ENCODE peak calls at places on chromosomes 1 and 21, in seven cellular contexts. N is transverse colon; J is CD8-positive, alpha-beta T cell; C is hepatocyte; O is heart right ventricle; U is SJSA1; W is aorta. X is an unnamed sample. For H3K4me1, the result is how much of the 10 kb centered on the place peaks cover.

GRCh38 chr1:94738371-94738770 is 81.8 kb upstream of the SLC44A3 start:
- DNase-seq in N (no peak), J (no peak), C (no peak), O (no peak), U (no peak), W (no peak), X (no peak)

GRCh38 chr1:212608956-212609700 is 567 bp downstream of the ATF3 start:
- DNase-seq in N (peak), J (peak), C (peak), O (peak), U (peak), W (peak), X (peak)

GRCh38 chr1:71488555-71489252 is 407.9 kb upstream of the ZRANB2 start:
- DNase-seq in N (no peak), J (no peak), C (no peak), O (no peak), U (no peak), W (no peak), X (no peak)

GRCh38 chr1:21139601-21140000 is 37.1 kb downstream of the EIF4G3 start:
- DNase-seq in N (no peak), J (no peak), C (peak), O (peak), U (no peak), W (no peak), X (no peak)

GRCh38 chr1:230772457-230773395 is 25.5 kb downstream of the CAPN9 start:
- DNase-seq in N (no peak), J (no peak), C (peak), O (peak), U (no peak), W (no peak), X (peak)

GRCh38 chr1:169550294-169550693 is 36.0 kb downstream of the F5 start:
- DNase-seq in N (no peak), J (no peak), C (peak), O (no peak), U (no peak), W (no peak), X (no peak)

GRCh38 chr1:79089946-79090345 is 83.4 kb upstream of the ADGRL4 start:
- DNase-seq in N (no peak), J (no peak), C (no peak), O (no peak), U (no peak), W (no peak), X (no peak)

GRCh38 chr1:203628185-203628996 is 1.8 kb downstream of the ATP2B4 start:
- DNase-seq in N (peak), J (no peak), C (peak), O (peak), U (peak), W (peak), X (peak)

GRCh38 chr1:1763657-1764621 is 14.3 kb downstream of the NADK start:
- DNase-seq in N (no peak), J (no peak), C (no peak), O (no peak), U (no peak), W (peak), X (no peak)

GRCh38 chr1:181033799-181034391 is at the start of gene MR1:
- DNase-seq in N (no peak), J (peak), C (peak), O (no peak), U (no peak), W (no peak), X (peak)

GRCh38 chr21:42414066-42414465 is 10.4 kb downstream of the UBASH3A start:
- DNase-seq in N (no peak), J (no peak), C (no peak), O (no peak), U (no peak), W (no peak), X (no peak)

GRCh38 chr1:49240709-49241221 is 464.1 kb upstream of the BEND5 start:
- DNase-seq in N (no peak), J (no peak), C (no peak), O (no peak), U (no peak), W (no peak), X (no peak)

GRCh38 chr1:111960971-111961370 is 28.5 kb downstream of the KCND3 start:
- DNase-seq in N (no peak), J (no peak), C (no peak), O (no peak), U (no peak), W (no peak), X (no peak)

GRCh38 chr1:26391450-26391849 is 18.9 kb upstream of the ZNF683 start:
- DNase-seq in N (no peak), J (peak), C (no peak), O (no peak), U (no peak), W (no peak), X (no peak)

GRCh38 chr21:42461881-42462877 is 33.8 kb downstream of the RSPH1 start:
- DNase-seq in N (peak), J (no peak), C (peak), O (no peak), U (no peak), W (no peak), X (peak)

GRCh38 chr1:212110617-212111016 is 75.1 kb downstream of the DTL start:
- DNase-seq in N (no peak), J (no peak), C (peak), O (no peak), U (no peak), W (no peak), X (no peak)

GRCh38 chr1:117146067-117146466 is 24.5 kb upstream of the TRIM45 start:
- DNase-seq in N (no peak), J (no peak), C (no peak), O (no peak), U (no peak), W (no peak), X (no peak)

GRCh38 chr1:185016880-185017279 is 28.5 kb upstream of the RNF2 start:
- DNase-seq in N (no peak), J (no peak), C (no peak), O (no peak), U (no peak), W (no peak), X (no peak)

GRCh38 chr1:220129479-220130210 is 35.7 kb downstream of the IARS2 start:
- DNase-seq in N (no peak), J (no peak), C (no peak), O (no peak), U (no peak), W (no peak), X (no peak)

GRCh38 chr1:23483327-23484252 is at the start of gene ASAP3:
- DNase-seq in N (peak), J (no peak), C (peak), O (peak), U (peak), W (peak), X (peak)

GRCh38 chr1:1020000-1020404 is at the start of gene AGRN:
- DNase-seq in N (peak), J (peak), C (no peak), O (peak), U (no peak), W (no peak), X (no peak)

GRCh38 chr1:228445867-228446584 is 29.4 kb upstream of the TRIM17 start:
- DNase-seq in N (no peak), J (peak), C (peak), O (peak), U (no peak), W (peak), X (no peak)

GRCh38 chr1:177385760-177386698 is 215.3 kb downstream of the BRINP2 start:
- DNase-seq in N (no peak), J (no peak), C (no peak), O (no peak), U (no peak), W (no peak), X (no peak)

GRCh38 chr1:57058652-57059501 is 93.1 kb upstream of the C8B start:
- DNase-seq in N (no peak), J (no peak), C (no peak), O (no peak), U (no peak), W (no peak), X (no peak)

GRCh38 chr1:1330366-1331067 is 563 bp upstream of the TAS1R3 start:
- DNase-seq in N (peak), J (no peak), C (no peak), O (no peak), U (no peak), W (no peak), X (no peak)

GRCh38 chr1:63320024-63320799 is 2.2 kb upstream of the FOXD3 start:
- DNase-seq in N (no peak), J (no peak), C (peak), O (no peak), U (no peak), W (no peak), X (no peak)

GRCh38 chr1:221336141-221336540 is 405.7 kb downstream of the DUSP10 start:
- DNase-seq in N (no peak), J (no peak), C (no peak), O (no peak), U (no peak), W (no peak), X (no peak)

GRCh38 chr1:230208619-230209261 is 141.7 kb downstream of the GALNT2 start:
- DNase-seq in N (no peak), J (peak), C (no peak), O (no peak), U (no peak), W (no peak), X (peak)

GRCh38 chr21:16330340-16331319 is 600.8 kb downstream of the USP25 start:
- DNase-seq in N (no peak), J (no peak), C (peak), O (no peak), U (no peak), W (no peak), X (peak)

GRCh38 chr1:68470388-68470970 is 20.7 kb upstream of the RPE65 start:
- DNase-seq in N (no peak), J (no peak), C (peak), O (no peak), U (no peak), W (no peak), X (no peak)

DNA sequence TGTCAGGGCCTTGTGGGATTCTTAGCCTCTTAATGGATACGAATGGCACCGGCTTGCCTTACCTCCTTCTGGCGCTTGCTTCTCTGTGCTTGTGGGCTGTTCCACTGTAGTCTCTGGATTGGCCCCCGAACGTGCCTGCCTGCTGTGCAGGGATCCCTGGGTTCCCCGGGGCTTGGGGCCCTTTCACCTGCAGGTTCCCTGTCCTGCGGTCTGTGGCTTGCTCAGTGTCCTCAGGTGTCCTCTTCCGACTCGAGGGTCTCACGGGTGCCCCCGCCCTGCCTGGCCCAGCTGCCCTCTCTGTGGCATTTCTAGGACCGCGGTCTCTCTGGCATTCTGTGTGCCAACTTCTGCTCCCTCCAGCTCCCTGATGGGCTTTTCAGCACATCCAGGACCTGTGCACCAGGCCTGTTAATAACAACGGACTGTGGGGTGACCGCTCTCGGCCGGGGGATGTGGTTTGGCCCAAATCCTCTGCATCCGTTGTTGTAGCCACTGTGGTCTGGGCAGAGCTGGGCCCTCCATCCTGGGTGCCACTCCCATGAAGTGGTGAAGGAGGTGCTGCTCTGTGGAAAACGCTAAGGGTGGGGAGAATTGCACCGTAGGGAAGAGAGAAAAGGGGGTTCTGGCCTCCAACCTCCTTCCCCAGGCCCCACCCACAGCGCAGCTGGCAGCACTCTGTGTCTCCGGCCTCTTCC is 12.4 kb downstream of the COL18A1 start:
- DNase-seq in N (no peak), J (no peak), C (peak), O (no peak), U (no peak), W (peak), X (no peak)
- H3K4me1 ChIP-seq in N (under half), J (under half), C (under half), O (under half), U (under half), W (under half), X (under half)

GRCh38 chr1:39836595-39837110 is 46.7 kb downstream of the TRIT1 start:
- DNase-seq in N (no peak), J (no peak), C (no peak), O (no peak), U (no peak), W (no peak), X (no peak)

GRCh38 chr1:39835935-39836594 is 47.2 kb downstream of the TRIT1 start:
- DNase-seq in N (no peak), J (no peak), C (no peak), O (no peak), U (no peak), W (no peak), X (no peak)

GRCh38 chr1:39833616-39834015 is 45.0 kb upstream of the BMP8B start:
- DNase-seq in N (no peak), J (no peak), C (no peak), O (no peak), U (no peak), W (no peak), X (no peak)

GRCh38 chr1:39833121-39833520 is 44.5 kb upstream of the BMP8B start:
- DNase-seq in N (no peak), J (no peak), C (no peak), O (no peak), U (no peak), W (no peak), X (no peak)

GRCh38 chr1:39835110-39835509 is 46.4 kb upstream of the BMP8B start:
- DNase-seq in N (no peak), J (no peak), C (no peak), O (no peak), U (no peak), W (no peak), X (no peak)
- H3K4me1 ChIP-seq in N (under half), J (under half), C (under half), O (under half), U (under half), W (under half), X (under half)

DNA sequence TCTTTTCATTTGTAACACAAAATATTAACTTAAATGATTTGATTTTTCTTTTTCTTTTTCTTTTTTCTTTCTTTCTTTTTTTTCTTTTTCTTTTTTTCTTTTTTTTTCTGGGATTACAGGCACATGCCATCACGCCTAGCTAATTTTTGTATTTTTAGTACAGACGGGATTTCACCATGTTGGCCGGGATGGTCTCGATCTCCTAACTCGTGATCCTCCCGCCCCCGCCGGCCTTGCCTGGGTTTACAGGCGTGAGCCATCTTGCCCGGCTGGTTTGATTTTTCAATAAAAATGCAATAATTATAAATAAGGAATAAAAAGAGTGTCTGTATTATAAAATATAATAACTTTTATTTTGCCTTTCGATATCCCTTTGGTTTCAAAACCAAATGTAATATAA is 146.7 kb upstream of the RGS18 start:
- DNase-seq in N (no peak), J (no peak), C (no peak), O (no peak), U (no peak), W (no peak), X (no peak)
- H3K4me1 ChIP-seq in N (under half), J (under half), C (under half), O (under half), U (under half), W (under half), X (under half)

DNA sequence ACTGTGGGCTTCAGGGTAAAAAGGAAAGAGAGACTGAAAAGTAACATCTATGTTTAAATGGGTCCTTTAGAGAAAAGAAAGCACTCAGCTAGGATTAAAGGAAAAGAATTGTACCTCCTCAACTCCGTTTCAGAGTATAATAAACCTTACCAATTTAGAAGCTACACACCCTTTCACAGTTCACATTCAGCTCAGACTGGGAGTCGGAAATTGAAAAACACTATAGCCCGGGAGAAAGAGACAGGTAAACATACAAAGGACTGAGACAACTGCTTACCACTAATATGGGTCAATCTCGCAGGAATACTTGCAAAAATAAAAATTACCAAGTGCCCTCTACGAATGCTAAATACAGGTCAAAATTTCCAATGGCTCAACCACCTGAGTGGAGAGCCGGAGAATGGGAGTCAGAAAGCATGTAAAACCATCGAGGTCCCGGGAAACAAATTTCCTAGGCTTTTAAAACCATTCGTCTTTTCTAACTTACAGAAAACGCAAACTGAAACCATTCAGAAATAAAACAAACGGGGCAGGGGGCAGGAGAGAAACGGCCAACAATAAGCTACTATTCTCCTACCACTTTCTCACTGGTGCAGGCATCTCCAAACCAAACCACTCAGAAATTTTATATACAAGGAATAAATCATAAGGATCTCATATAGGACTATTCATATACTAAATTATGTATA is 136.7 kb downstream of the RERE start:
- DNase-seq in N (no peak), J (no peak), C (no peak), O (no peak), U (no peak), W (no peak), X (no peak)
- H3K4me1 ChIP-seq in N (under half), J (under half), C (under half), O (under half), U (under half), W (under half), X (under half)

GRCh38 chr1:40894455-40894854 is 32.3 kb upstream of the CITED4 start:
- DNase-seq in N (no peak), J (no peak), C (no peak), O (no peak), U (no peak), W (no peak), X (no peak)
- H3K4me1 ChIP-seq in N (under half), J (under half), C (under half), O (under half), U (under half), W (under half), X (under half)

DNA sequence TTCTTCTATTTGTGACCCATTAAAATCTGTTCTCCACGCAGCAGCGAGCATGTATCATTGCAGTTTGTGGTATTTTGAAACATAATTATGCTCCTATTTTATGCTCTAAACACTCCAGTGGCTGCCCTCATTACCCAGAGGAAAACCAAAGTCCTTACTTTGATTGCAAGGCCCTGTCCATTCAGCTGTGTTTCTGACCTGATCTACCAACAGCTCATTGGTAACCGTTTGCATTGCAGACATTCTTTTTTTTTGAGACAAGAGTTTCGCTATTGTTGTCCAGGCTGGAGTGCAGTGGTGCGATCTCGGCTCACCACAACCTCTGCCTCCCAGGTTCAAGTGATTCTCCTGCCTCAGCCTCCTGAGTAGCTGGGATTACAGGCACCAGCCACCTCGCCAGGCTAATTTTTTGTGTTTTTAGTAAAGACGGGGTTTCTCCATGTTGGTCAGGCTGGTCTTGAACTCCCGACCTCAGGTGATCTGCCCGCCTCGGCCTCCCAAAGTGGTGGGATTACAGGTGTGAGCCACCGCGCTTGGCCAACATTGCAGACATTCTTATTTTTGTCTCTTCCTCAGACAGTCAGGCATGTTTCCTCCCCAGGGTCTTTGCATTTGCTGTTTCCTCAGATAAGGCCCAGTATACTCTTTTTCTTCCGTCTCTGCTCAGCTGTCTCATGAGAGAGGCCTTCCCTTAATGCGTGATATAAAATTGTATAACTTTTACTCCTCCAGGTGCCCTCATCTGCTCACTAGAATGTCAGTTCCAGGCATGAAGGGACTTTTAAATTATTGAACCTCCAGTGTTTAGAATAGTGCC is 32.5 kb downstream of the THRAP3 start:
- DNase-seq in N (no peak), J (no peak), C (no peak), O (no peak), U (no peak), W (no peak), X (no peak)
- H3K4me1 ChIP-seq in N (under half), J (under half), C (under half), O (under half), U (under half), W (under half), X (under half)

GRCh38 chr1:66940968-66941367 is 16.2 kb downstream of the MIER1 start:
- DNase-seq in N (no peak), J (no peak), C (peak), O (no peak), U (no peak), W (no peak), X (no peak)

GRCh38 chr1:66938618-66939017 is 13.8 kb downstream of the MIER1 start:
- DNase-seq in N (no peak), J (no peak), C (no peak), O (no peak), U (no peak), W (no peak), X (no peak)

GRCh38 chr1:66932291-66932690 is 7.5 kb downstream of the MIER1 start:
- DNase-seq in N (no peak), J (no peak), C (no peak), O (no peak), U (no peak), W (no peak), X (no peak)

GRCh38 chr1:66933887-66934700 is 9.3 kb downstream of the MIER1 start:
- DNase-seq in N (no peak), J (no peak), C (no peak), O (no peak), U (no peak), W (no peak), X (no peak)

GRCh38 chr1:66937529-66938234 is 12.9 kb downstream of the MIER1 start:
- DNase-seq in N (no peak), J (no peak), C (no peak), O (no peak), U (no peak), W (no peak), X (no peak)
- H3K4me1 ChIP-seq in N (half or more), J (half or more), C (under half), O (under half), U (under half), W (under half), X (under half)

GRCh38 chr1:28249879-28250295 is 9.4 kb upstream of the SESN2 start:
- DNase-seq in N (no peak), J (no peak), C (no peak), O (no peak), U (no peak), W (no peak), X (no peak)
- H3K4me1 ChIP-seq in N (under half), J (under half), C (under half), O (under half), U (under half), W (under half), X (under half)

GRCh38 chr1:201021333-201022177 is 2.0 kb downstream of the KIF21B start:
- DNase-seq in N (peak), J (no peak), C (no peak), O (no peak), U (no peak), W (peak), X (no peak)
- H3K4me1 ChIP-seq in N (under half), J (half or more), C (under half), O (under half), U (under half), W (under half), X (under half)